ENCODE peak calls at places on chromosomes 1 and 21, in nine cellular contexts. A is stimulated activated CD4-positive, alpha-beta T cell treated with anti-CD3 and anti-CD28 coated beads, Interleukin-4, amount 100 ng/mL, for 48 hours; B is hypothalamus; P is NCI-H446; U is heart left ventricle; R is NCI-H2081; S is naive thymus-derived CD4-positive, alpha-beta T cell; W is COR-L47; Q is activated CD4-positive, alpha-beta T cell treated with anti-CD3 and anti-CD28 coated beads, Interleukin-2, amount 10 ng/mL, durations not matched to agents 7 days and 5 days. X is an unnamed sample.

GRCh38 chr1:193680247-193680923 is 494.0 kb upstream of the B3GALT2 start:
- DNase-seq in A (no peak), B (no peak), P (no peak), U (no peak), R (no peak), S (no peak), W (no peak), Q (no peak), X (no peak)

GRCh38 chr1:180973360-180973759 is 49.3 kb downstream of the STX6 start:
- DNase-seq in A (no peak), B (no peak), P (peak), U (no peak), R (no peak), S (no peak), W (no peak), Q (no peak), X (no peak)

GRCh38 chr1:157703981-157704380 is 3.4 kb upstream of the FCRL3 start:
- DNase-seq in A (no peak), B (no peak), P (no peak), U (no peak), R (no peak), S (no peak), W (no peak), Q (no peak), X (no peak)

GRCh38 chr1:215044151-215044550 is 38.4 kb upstream of the KCNK2 start:
- DNase-seq in A (no peak), B (no peak), P (no peak), U (no peak), R (no peak), S (no peak), W (no peak), Q (no peak), X (no peak)

GRCh38 chr1:70043806-70044205 is 161.6 kb downstream of the LRRC40 start:
- DNase-seq in A (no peak), B (no peak), P (peak), U (no peak), R (no peak), S (no peak), W (no peak), Q (no peak), X (no peak)

GRCh38 chr1:173195596-173196088 is 11.5 kb downstream of the TNFSF4 start:
- DNase-seq in A (peak), B (no peak), P (no peak), U (no peak), R (no peak), S (no peak), W (no peak), Q (no peak), X (no peak)

GRCh38 chr21:23955130-23955873 is 1652.0 kb downstream of the MRPL39 start:
- DNase-seq in A (no peak), B (no peak), P (no peak), U (no peak), R (no peak), S (no peak), W (no peak), Q (no peak), X (no peak)

GRCh38 chr1:59691261-59691660 is 123.5 kb upstream of the HOOK1 start:
- DNase-seq in A (no peak), B (no peak), P (no peak), U (peak), R (no peak), S (no peak), W (no peak), Q (no peak), X (peak)

GRCh38 chr1:53294557-53294956 is 33.3 kb downstream of the LRP8 start:
- DNase-seq in A (peak), B (no peak), P (no peak), U (no peak), R (no peak), S (no peak), W (no peak), Q (peak), X (no peak)

GRCh38 chr21:34762761-34763160 is 94.0 kb downstream of the CLIC6 start:
- DNase-seq in A (no peak), B (no peak), P (no peak), U (no peak), R (no peak), S (no peak), W (no peak), Q (no peak), X (no peak)

GRCh38 chr21:31078216-31078615 is 39.9 kb upstream of the KRTAP19-8 start:
- DNase-seq in A (no peak), B (no peak), P (no peak), U (no peak), R (no peak), S (no peak), W (no peak), Q (no peak), X (no peak)

GRCh38 chr21:43211085-43212071 is 42.6 kb downstream of the CRYAA start:
- DNase-seq in A (no peak), B (no peak), P (no peak), U (peak), R (no peak), S (no peak), W (peak), Q (no peak), X (no peak)

GRCh38 chr1:203172184-203173115 is 3.2 kb downstream of the MYBPH start:
- DNase-seq in A (peak), B (no peak), P (peak), U (peak), R (peak), S (peak), W (peak), Q (peak), X (peak)

GRCh38 chr1:177010246-177010825 is 154.2 kb downstream of the ASTN1 start:
- DNase-seq in A (no peak), B (no peak), P (no peak), U (no peak), R (no peak), S (no peak), W (no peak), Q (no peak), X (peak)

GRCh38 chr1:114238066-114238465 is 84.4 kb upstream of the SYT6 start:
- DNase-seq in A (no peak), B (no peak), P (no peak), U (no peak), R (no peak), S (no peak), W (no peak), Q (no peak), X (no peak)

GRCh38 chr1:6509603-6510291 is 18.3 kb upstream of the PLEKHG5 start:
- DNase-seq in A (no peak), B (no peak), P (no peak), U (no peak), R (no peak), S (no peak), W (no peak), Q (no peak), X (no peak)

GRCh38 chr1:156368889-156369684 is at the start of gene RHBG:
- DNase-seq in A (no peak), B (no peak), P (no peak), U (peak), R (peak), S (peak), W (peak), Q (no peak), X (no peak)

GRCh38 chr1:234550341-234551031 is 59.5 kb downstream of the IRF2BP2 start:
- DNase-seq in A (no peak), B (no peak), P (no peak), U (no peak), R (no peak), S (no peak), W (no peak), Q (no peak), X (no peak)

GRCh38 chr1:160637821-160638539 is 8.9 kb downstream of the SLAMF1 start:
- DNase-seq in A (no peak), B (no peak), P (no peak), U (no peak), R (no peak), S (peak), W (no peak), Q (peak), X (no peak)

GRCh38 chr1:229094476-229095311 is 176.2 kb upstream of the RAB4A start:
- DNase-seq in A (no peak), B (no peak), P (no peak), U (no peak), R (no peak), S (no peak), W (no peak), Q (no peak), X (no peak)

GRCh38 chr21:34857122-34857713 is 188.4 kb downstream of the CLIC6 start:
- DNase-seq in A (no peak), B (no peak), P (no peak), U (no peak), R (no peak), S (no peak), W (no peak), Q (no peak), X (no peak)

GRCh38 chr1:62304975-62305374 is 14.3 kb downstream of the KANK4 start:
- DNase-seq in A (no peak), B (no peak), P (no peak), U (no peak), R (no peak), S (no peak), W (no peak), Q (no peak), X (no peak)

GRCh38 chr1:162666006-162666645 is 33.9 kb downstream of the DDR2 start:
- DNase-seq in A (no peak), B (no peak), P (no peak), U (no peak), R (no peak), S (no peak), W (no peak), Q (no peak), X (peak)

GRCh38 chr1:228308085-228308601 is 98.5 kb downstream of the TRIM11 start:
- DNase-seq in A (no peak), B (no peak), P (no peak), U (peak), R (no peak), S (no peak), W (no peak), Q (no peak), X (no peak)

GRCh38 chr21:31752352-31752751 is 20.4 kb upstream of the SCAF4 start:
- DNase-seq in A (no peak), B (no peak), P (no peak), U (no peak), R (no peak), S (no peak), W (no peak), Q (no peak), X (no peak)

GRCh38 chr1:230145505-230145899 is 78.5 kb downstream of the GALNT2 start:
- DNase-seq in A (no peak), B (no peak), P (peak), U (no peak), R (no peak), S (no peak), W (peak), Q (no peak), X (no peak)

GRCh38 chr1:209755926-209756607 is at the start of gene TRAF3IP3:
- DNase-seq in A (peak), B (no peak), P (no peak), U (peak), R (no peak), S (peak), W (no peak), Q (peak), X (no peak)

GRCh38 chr1:29050141-29050540 is 73.6 kb downstream of the TMEM200B start:
- DNase-seq in A (no peak), B (no peak), P (peak), U (no peak), R (no peak), S (no peak), W (no peak), Q (no peak), X (peak)

GRCh38 chr1:231814536-231814935 is 187.9 kb downstream of the DISC1 start:
- DNase-seq in A (no peak), B (no peak), P (no peak), U (no peak), R (no peak), S (no peak), W (no peak), Q (no peak), X (no peak)